ENCODE peak calls at places on chromosomes 16 and 17, in eight cellular contexts. I, E, J, F, O, D, Y and G are unnamed samples.

GRCh38 chr16:49484454-49484853 is 110.8 kb downstream of the C16orf78 start:
- DNase-seq in I (peak; percentile 72), E (peak; percentile 44), J (peak; percentile 76), F (peak; percentile 82), O (no peak), D (no peak), Y (no peak), G (no peak)

GRCh38 chr16:80273635-80274538 is 266.9 kb upstream of the DYNLRB2 start:
- DNase-seq in I (no peak), E (no peak), J (no peak), F (no peak), O (no peak), D (no peak), Y (peak; percentile 79), G (peak; percentile 46)

GRCh38 chr17:16286947-16287562 is 66.2 kb downstream of the CENPV start:
- DNase-seq in I (no peak), E (no peak), J (no peak), F (no peak), O (peak; percentile 86), D (peak; percentile 51), Y (no peak), G (no peak)

GRCh38 chr16:24906199-24906808 is 60.5 kb downstream of the SLC5A11 start:
- DNase-seq in I (no peak), E (no peak), J (no peak), F (no peak), O (no peak), D (peak; percentile 35), Y (no peak), G (no peak)

GRCh38 chr16:70380205-70380918 is 33.7 kb downstream of the DDX19A start:
- DNase-seq in I (peak; percentile 80), E (peak; percentile 57), J (peak; percentile 32), F (peak; percentile 48), O (peak; percentile 79), D (peak; percentile 56), Y (peak; percentile 69), G (peak; percentile 71)

GRCh38 chr16:64481497-64481896 is 640.4 kb downstream of the CDH11 start:
- DNase-seq in I (no peak), E (no peak), J (no peak), F (no peak), O (no peak), D (no peak), Y (no peak), G (no peak)

GRCh38 chr17:66190738-66191606 is 961 bp downstream of the CEP112 start:
- DNase-seq in I (no peak), E (no peak), J (no peak), F (no peak), O (no peak), D (peak; percentile 16), Y (peak; percentile 59), G (no peak)

GRCh38 chr17:75352079-75352569 is 53.4 kb downstream of the GRB2 start:
- DNase-seq in I (no peak), E (no peak), J (no peak), F (no peak), O (peak; percentile 38), D (peak; percentile 24), Y (peak; percentile 64), G (no peak)

GRCh38 chr16:275041-275621 is 613 bp downstream of the RGS11 start:
- DNase-seq in I (peak; percentile 63), E (no peak), J (no peak), F (no peak), O (no peak), D (no peak), Y (no peak), G (no peak)

GRCh38 chr16:89827383-89828198 is 684 bp upstream of the SPIRE2 start:
- DNase-seq in I (no peak), E (peak; percentile 50), J (peak; percentile 46), F (no peak), O (no peak), D (peak; percentile 85), Y (no peak), G (peak; percentile 24)

GRCh38 chr16:67199808-67200198 is 872 bp downstream of the ELMO3 start:
- DNase-seq in I (peak; percentile 74), E (no peak), J (no peak), F (peak; percentile 16), O (no peak), D (no peak), Y (no peak), G (no peak)

GRCh38 chr17:42387221-42387657 is 1.0 kb downstream of the STAT3 start:
- DNase-seq in I (no peak), E (peak; percentile 61), J (no peak), F (no peak), O (no peak), D (no peak), Y (peak; percentile 66), G (no peak)

GRCh38 chr17:10013360-10014112 is 108.5 kb upstream of the RCVRN start:
- DNase-seq in I (no peak), E (no peak), J (no peak), F (no peak), O (peak; percentile 86), D (no peak), Y (no peak), G (no peak)

GRCh38 chr17:31339906-31340661 is 18.7 kb upstream of the EVI2A start:
- DNase-seq in I (no peak), E (no peak), J (no peak), F (no peak), O (no peak), D (no peak), Y (peak; percentile 82), G (peak; percentile 66)

DNA sequence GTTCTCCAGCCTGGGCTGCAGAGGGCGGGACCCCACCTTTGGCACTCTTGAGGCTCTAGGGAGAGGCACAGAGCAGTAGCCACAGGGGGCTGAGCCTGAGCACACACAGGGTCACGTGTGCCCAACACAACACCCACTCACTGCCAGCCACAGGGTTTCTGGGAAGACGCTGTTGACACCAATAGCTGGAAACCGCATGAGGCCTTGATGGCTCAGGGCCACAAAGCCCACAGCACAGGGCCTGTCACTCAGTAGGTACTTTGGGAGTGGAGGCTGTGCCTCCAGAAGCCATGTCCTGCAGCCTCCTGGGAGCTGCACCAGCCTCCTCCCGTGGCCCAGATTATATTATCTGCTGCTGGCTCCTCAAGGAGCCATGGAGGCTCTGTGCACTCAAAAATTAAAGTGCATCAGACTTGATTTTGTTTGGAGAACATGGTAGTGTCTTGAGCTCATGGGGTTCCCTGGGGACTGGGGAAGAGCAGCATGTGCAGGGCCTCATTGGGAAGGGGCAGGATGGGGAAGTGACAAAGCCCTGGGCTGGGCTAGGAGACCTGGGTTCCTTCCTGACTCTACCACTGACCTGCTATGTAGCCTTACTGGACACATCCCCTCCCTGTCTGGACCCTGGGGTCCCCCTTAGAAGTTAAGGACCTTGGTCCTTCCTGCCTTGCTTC is 12.5 kb upstream of the SREBF1 start:
- DNase-seq in I (peak; percentile 92), E (peak; percentile 84), J (peak; percentile 46), F (peak; percentile 74), O (peak; percentile 71), D (no peak), Y (no peak), G (no peak)
- H3K4me3 ChIP-seq in I (no peak overlapping the region), E (no peak overlapping the region), J (no peak overlapping the region), F (no peak overlapping the region), O (no peak overlapping the region), D (no peak overlapping the region), Y (no peak overlapping the region), G (no peak overlapping the region)

DNA sequence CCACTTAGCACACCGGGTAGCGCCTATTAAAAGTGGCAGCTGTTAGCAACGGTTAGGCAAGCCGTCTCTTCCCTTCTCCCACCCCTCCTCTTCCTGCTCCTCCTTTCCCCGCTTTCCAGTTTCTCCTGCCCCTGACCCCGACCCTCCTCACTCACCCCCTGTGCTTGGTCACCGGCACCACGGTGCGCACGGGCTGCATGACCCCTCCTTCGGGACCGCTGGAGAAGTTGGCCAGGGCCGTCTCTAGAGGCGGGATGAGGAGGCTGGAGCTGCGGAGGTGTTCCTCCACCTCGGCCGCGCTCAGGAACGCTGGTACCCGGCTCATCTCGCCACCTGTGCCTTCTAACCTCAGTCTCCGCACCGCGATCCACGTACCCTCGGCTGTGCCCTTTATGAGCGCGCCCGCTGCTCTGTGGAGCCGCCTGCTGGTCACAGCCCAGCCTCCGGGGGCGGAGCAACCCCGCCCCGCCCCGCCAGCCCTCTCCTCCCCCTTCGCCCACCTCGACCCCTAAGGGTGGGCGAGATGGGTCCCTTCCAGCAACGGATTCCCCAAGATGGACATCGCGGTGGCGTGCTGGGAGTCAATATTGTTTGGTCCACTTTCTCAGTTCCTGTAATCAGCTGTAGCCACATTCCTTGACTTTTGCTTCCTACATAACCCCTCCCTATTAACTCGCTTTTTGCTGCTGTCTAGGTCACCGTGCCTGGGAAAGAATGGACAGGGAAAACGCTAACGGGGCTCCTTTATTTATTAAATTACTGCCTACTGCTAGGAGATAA is at the start of gene CRYM:
- DNase-seq in I (peak; percentile 83), E (peak; percentile 55), J (peak; percentile 71), F (no peak), O (peak; percentile 54), D (peak; percentile 52), Y (peak; percentile 30), G (no peak)
- TF ChIP-seq CTCF in I (peak; percentile 75), E (peak; percentile 33), J (peak; percentile 89), F (peak; percentile 81), O (peak; percentile 85), D (peak; percentile 87), Y (peak; percentile 90), G (peak; percentile 78)

DNA sequence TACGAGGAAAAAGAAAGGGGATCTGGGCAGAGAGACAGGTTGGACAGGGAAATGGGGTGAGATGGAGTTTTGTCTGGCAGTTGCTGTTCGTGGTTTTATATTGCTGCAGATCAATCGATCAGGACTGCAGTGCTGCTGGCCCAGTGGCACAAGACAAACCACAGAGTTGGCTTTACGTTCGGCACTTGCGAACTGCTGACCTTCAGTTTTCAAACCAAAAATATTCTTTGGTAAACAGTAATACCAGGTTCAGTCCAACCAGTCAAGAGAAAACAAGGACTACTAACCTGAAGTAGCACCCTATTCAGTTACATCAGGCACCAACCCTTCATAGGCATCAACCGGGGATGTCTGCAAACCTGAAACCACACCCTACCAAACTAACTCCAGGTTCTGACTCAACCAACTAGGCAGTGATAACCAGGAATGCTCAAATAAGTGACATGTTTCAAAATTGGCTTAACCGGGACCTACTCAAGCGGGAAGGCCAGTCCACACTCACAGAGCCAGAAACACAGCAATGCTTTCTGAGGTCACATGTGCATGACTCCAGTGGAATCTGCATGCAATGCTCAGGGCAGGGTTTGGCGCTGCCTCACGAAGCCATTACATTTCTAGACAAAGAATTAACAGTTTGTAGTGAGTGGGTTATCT is 91.1 kb downstream of the SMG6 start:
- DNase-seq in I (no peak), E (no peak), J (peak; percentile 35), F (peak; percentile 79), O (no peak), D (no peak), Y (no peak), G (no peak)
- H3K4me3 ChIP-seq in I (no peak overlapping the region), E (no peak overlapping the region), J (no peak overlapping the region), F (no peak overlapping the region), O (no peak overlapping the region), D (no peak overlapping the region), Y (no peak overlapping the region), G (no peak overlapping the region)

DNA sequence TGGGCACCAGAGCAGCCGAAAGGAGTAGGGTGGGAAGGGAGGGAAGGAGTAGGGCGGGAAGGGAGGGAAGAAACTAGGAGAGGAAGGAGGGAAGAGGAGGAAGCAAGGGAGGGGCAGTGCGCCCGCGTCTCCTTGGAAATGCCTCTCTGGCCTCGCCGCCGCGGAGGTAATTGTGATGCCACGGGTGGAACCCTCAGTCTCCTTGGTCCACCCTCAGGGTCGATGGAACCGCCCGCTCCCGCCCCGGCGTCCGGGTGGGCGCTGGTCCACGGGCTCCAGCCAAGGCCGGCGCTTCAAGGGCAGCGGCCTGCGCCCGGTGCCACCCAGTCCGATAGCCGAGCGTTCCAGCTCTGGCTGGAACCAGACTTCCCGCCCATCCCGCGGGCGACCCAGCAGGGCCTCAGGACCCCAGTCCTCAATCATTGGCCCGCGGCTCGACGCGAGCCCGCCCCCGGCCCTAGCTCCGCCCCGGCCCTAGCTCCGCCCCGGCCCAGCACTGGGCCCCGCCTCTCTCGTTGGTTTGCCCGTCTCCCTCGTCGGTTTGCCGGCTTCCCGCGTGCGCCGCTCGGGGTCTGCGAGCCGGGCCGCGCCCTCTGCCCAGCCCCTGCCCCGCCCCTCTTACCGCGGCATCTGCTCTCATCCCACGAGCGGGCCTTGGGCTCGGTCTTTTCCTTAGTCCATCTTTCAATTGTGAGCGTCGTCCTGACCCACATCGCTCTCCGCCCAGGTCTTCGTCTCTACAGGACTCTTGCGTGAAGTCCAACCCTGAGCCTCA is 553 bp downstream of the PROCA1 start:
- DNase-seq in I (peak; percentile 95), E (peak; percentile 88), J (peak; percentile 90), F (peak; percentile 76), O (peak; percentile 91), D (peak; percentile 92), Y (peak; percentile 81), G (peak; percentile 55)
- TF ChIP-seq CTCF in I (no peak), E (no peak), J (no peak), F (no peak), O (no peak), D (no peak), Y (no peak), G (no peak)